ENCODE peak calls at places on chromosomes 1 and 21, in six cellular contexts. Z is KBM-7; E is HFFc6; X is stimulated activated CD8-positive, alpha-beta memory T cell treated with anti-CD3 and anti-CD28 coated beads, Interleukin-7, amount 100 ng/mL, for 1 hour; H is EL; L is BJ. S is an unnamed sample.

GRCh38 chr1:165078391-165078790 is 278.1 kb downstream of the LMX1A start:
- DNase-seq in Z (no peak), E (no peak), X (no peak), H (no peak), L (no peak), S (no peak)

GRCh38 chr1:36879613-36880012 is 154.7 kb downstream of the GRIK3 start:
- DNase-seq in Z (no peak), E (no peak), X (no peak), H (no peak), L (no peak), S (no peak)

GRCh38 chr1:234475166-234475793 is 3.7 kb downstream of the TARBP1 start:
- DNase-seq in Z (no peak), E (no peak), X (no peak), H (no peak), L (no peak), S (no peak)

GRCh38 chr21:42386034-42386591 is 9.7 kb downstream of the TMPRSS3 start:
- DNase-seq in Z (no peak), E (no peak), X (no peak), H (no peak), L (no peak), S (no peak)

GRCh38 chr1:61227857-61228557 is 145.6 kb downstream of the NFIA start:
- DNase-seq in Z (peak), E (no peak), X (no peak), H (no peak), L (no peak), S (peak)

GRCh38 chr1:165129568-165130164 is 226.8 kb downstream of the LMX1A start:
- DNase-seq in Z (peak), E (peak), X (no peak), H (peak), L (no peak), S (peak)

GRCh38 chr21:43012596-43012995 is 38.2 kb downstream of the PKNOX1 start:
- DNase-seq in Z (no peak), E (no peak), X (no peak), H (no peak), L (no peak), S (no peak)

GRCh38 chr1:170491291-170491690 is 40.7 kb upstream of the GORAB start:
- DNase-seq in Z (no peak), E (no peak), X (no peak), H (no peak), L (no peak), S (no peak)

GRCh38 chr1:204950353-204951001 is 79.8 kb downstream of the NFASC start:
- DNase-seq in Z (no peak), E (no peak), X (no peak), H (no peak), L (no peak), S (no peak)

GRCh38 chr21:36082140-36082742 is 12.4 kb downstream of the CBR1 start:
- DNase-seq in Z (no peak), E (no peak), X (no peak), H (no peak), L (no peak), S (no peak)

GRCh38 chr1:76145332-76145731 is 70.8 kb downstream of the ST6GALNAC3 start:
- DNase-seq in Z (no peak), E (no peak), X (no peak), H (no peak), L (no peak), S (no peak)

GRCh38 chr1:6329392-6329791 is 64.2 kb downstream of the ACOT7 start:
- DNase-seq in Z (no peak), E (no peak), X (no peak), H (no peak), L (no peak), S (no peak)

GRCh38 chr1:167304165-167304564 is 83.5 kb downstream of the POU2F1 start:
- DNase-seq in Z (no peak), E (no peak), X (no peak), H (no peak), L (no peak), S (no peak)

GRCh38 chr1:37035828-37036666 is 1.7 kb upstream of the GRIK3 start:
- DNase-seq in Z (peak), E (no peak), X (no peak), H (no peak), L (no peak), S (no peak)

GRCh38 chr1:38094711-38095336 is 48.2 kb upstream of the POU3F1 start:
- DNase-seq in Z (no peak), E (no peak), X (no peak), H (no peak), L (no peak), S (no peak)

GRCh38 chr1:2210786-2211185 is 16.2 kb upstream of the FAAP20 start:
- DNase-seq in Z (no peak), E (no peak), X (no peak), H (no peak), L (no peak), S (no peak)

GRCh38 chr1:244322791-244323521 is 128.8 kb downstream of the ADSS2 start:
- DNase-seq in Z (peak), E (peak), X (no peak), H (peak), L (peak), S (peak)

GRCh38 chr1:155192346-155193274 is 15.1 kb downstream of the THBS3 start:
- DNase-seq in Z (no peak), E (no peak), X (no peak), H (no peak), L (no peak), S (no peak)

GRCh38 chr1:29569971-29570634 is 333.8 kb downstream of the PTPRU start:
- DNase-seq in Z (no peak), E (peak), X (no peak), H (peak), L (peak), S (peak)

GRCh38 chr1:40699787-40700186 is 8.3 kb downstream of the NFYC start:
- DNase-seq in Z (no peak), E (no peak), X (no peak), H (no peak), L (no peak), S (no peak)

GRCh38 chr1:226763741-226764264 is 24.7 kb upstream of the ITPKB start:
- DNase-seq in Z (no peak), E (peak), X (no peak), H (peak), L (peak), S (peak)

GRCh38 chr1:58805716-58806571 is 22.1 kb upstream of the JUN start:
- DNase-seq in Z (no peak), E (no peak), X (no peak), H (no peak), L (no peak), S (no peak)

S was measured in dermis blood vessel endothelial cell.